ENCODE peak calls at places on chromosomes 16 and 17, in five cellular contexts. One of them, this sample, is unnamed.

GRCh38 chr17:45228985-45229517 is 7.4 kb downstream of the FMNL1 start:
- DNase-seq in upper lobe of left lung: peak; percentile 94
- DNase-seq in testis: peak; percentile 70
- DNase-seq in A549: peak; percentile 96
- DNase-seq in H54: peak; percentile 97
- DNase-seq in this sample: peak; percentile 95

GRCh38 chr16:58187092-58187491 is 10.8 kb downstream of the CSNK2A2 start:
- DNase-seq in A549: no peak
- DNase-seq in upper lobe of left lung: no peak
- DNase-seq in H54: no peak
- DNase-seq in testis: no peak
- DNase-seq in this sample: no peak

GRCh38 chr17:32341141-32341856 is 674 bp downstream of the C17orf75 start:
- DNase-seq in A549: peak; percentile 70
- DNase-seq in H54: no peak
- DNase-seq in testis: no peak
- DNase-seq in upper lobe of left lung: no peak
- DNase-seq in this sample: no peak

GRCh38 chr16:78490431-78490830 is 391.0 kb downstream of the WWOX start:
- DNase-seq in H54: no peak
- DNase-seq in upper lobe of left lung: no peak
- DNase-seq in A549: no peak
- DNase-seq in testis: no peak
- DNase-seq in this sample: no peak

GRCh38 chr16:1310832-1311200 is 1.4 kb downstream of the UBE2I start:
- DNase-seq in H54: no peak
- DNase-seq in upper lobe of left lung: no peak
- DNase-seq in A549: no peak
- DNase-seq in testis: no peak
- DNase-seq in this sample: no peak

GRCh38 chr17:44872131-44872768 is 24.6 kb downstream of the HIGD1B start:
- DNase-seq in A549: no peak
- DNase-seq in H54: no peak
- DNase-seq in testis: no peak
- DNase-seq in upper lobe of left lung: no peak
- DNase-seq in this sample: peak; percentile 93

GRCh38 chr16:28297308-28297707 is 5.0 kb downstream of the SBK1 start:
- DNase-seq in H54: no peak
- DNase-seq in upper lobe of left lung: no peak
- DNase-seq in testis: no peak
- DNase-seq in A549: no peak
- DNase-seq in this sample: no peak

GRCh38 chr17:57099165-57099564 is 14.1 kb downstream of the AKAP1 start:
- DNase-seq in upper lobe of left lung: no peak
- DNase-seq in testis: no peak
- DNase-seq in H54: no peak
- DNase-seq in A549: no peak
- DNase-seq in this sample: no peak

GRCh38 chr17:38421224-38421841 is 6.9 kb upstream of the ARHGAP23 start:
- DNase-seq in upper lobe of left lung: no peak
- DNase-seq in testis: no peak
- DNase-seq in A549: no peak
- DNase-seq in H54: no peak
- DNase-seq in this sample: no peak

GRCh38 chr16:68668266-68668665 is 23.2 kb downstream of the CDH3 start:
- DNase-seq in upper lobe of left lung: no peak
- DNase-seq in testis: no peak
- DNase-seq in A549: no peak
- DNase-seq in H54: no peak
- DNase-seq in this sample: no peak

GRCh38 chr16:26649646-26650045 is 417.1 kb upstream of the C16orf82 start:
- DNase-seq in H54: no peak
- DNase-seq in testis: no peak
- DNase-seq in A549: no peak
- DNase-seq in upper lobe of left lung: no peak
- DNase-seq in this sample: peak; percentile 64

GRCh38 chr17:69516225-69516624 is 101.7 kb downstream of the MAP2K6 start:
- DNase-seq in testis: no peak
- DNase-seq in upper lobe of left lung: no peak
- DNase-seq in A549: no peak
- DNase-seq in H54: no peak
- DNase-seq in this sample: no peak

GRCh38 chr17:80163315-80163714 is 6.5 kb upstream of the CARD14 start:
- DNase-seq in upper lobe of left lung: no peak
- DNase-seq in testis: no peak
- DNase-seq in H54: no peak
- DNase-seq in A549: no peak
- DNase-seq in this sample: no peak

GRCh38 chr16:85615852-85616607 is 2.9 kb downstream of the GSE1 start:
- DNase-seq in H54: peak; percentile 77
- DNase-seq in upper lobe of left lung: peak; percentile 87
- DNase-seq in A549: peak; percentile 79
- DNase-seq in testis: peak; percentile 89
- DNase-seq in this sample: peak; percentile 94

GRCh38 chr17:73365934-73366623 is 54.3 kb upstream of the CDC42EP4 start:
- DNase-seq in upper lobe of left lung: no peak
- DNase-seq in A549: no peak
- DNase-seq in H54: no peak
- DNase-seq in testis: peak; percentile 50
- DNase-seq in this sample: no peak

GRCh38 chr17:47225436-47225858 is 16.3 kb downstream of the MYL4 start:
- DNase-seq in H54: peak; percentile 74
- DNase-seq in testis: peak; percentile 90
- DNase-seq in upper lobe of left lung: no peak
- DNase-seq in A549: peak; percentile 45
- DNase-seq in this sample: no peak

GRCh38 chr17:56891751-56892150 is 22.1 kb downstream of the TRIM25 start:
- DNase-seq in H54: no peak
- DNase-seq in testis: peak; percentile 35
- DNase-seq in upper lobe of left lung: peak; percentile 90
- DNase-seq in A549: peak; percentile 30
- DNase-seq in this sample: no peak

GRCh38 chr16:3646348-3646920 is 8.1 kb upstream of the DNASE1 start:
- DNase-seq in H54: no peak
- DNase-seq in A549: peak; percentile 62
- DNase-seq in testis: peak; percentile 9
- DNase-seq in upper lobe of left lung: no peak
- DNase-seq in this sample: no peak

GRCh38 chr17:81481011-81481799 is 31.4 kb downstream of the ACTG1 start:
- DNase-seq in testis: peak; percentile 77
- DNase-seq in A549: peak; percentile 52
- DNase-seq in H54: no peak
- DNase-seq in upper lobe of left lung: peak; percentile 93
- DNase-seq in this sample: no peak

GRCh38 chr17:62627904-62628603 is 584 bp downstream of the MRC2 start:
- DNase-seq in A549: peak; percentile 66
- DNase-seq in testis: peak; percentile 55
- DNase-seq in upper lobe of left lung: peak; percentile 89
- DNase-seq in H54: no peak
- DNase-seq in this sample: no peak

GRCh38 chr17:76086384-76086783 is 7.4 kb downstream of the ZACN start:
- DNase-seq in upper lobe of left lung: no peak
- DNase-seq in testis: no peak
- DNase-seq in H54: no peak
- DNase-seq in A549: no peak
- DNase-seq in this sample: no peak

GRCh38 chr17:8162232-8162996 is at the start of gene VAMP2:
- DNase-seq in H54: no peak
- DNase-seq in A549: peak; percentile 74
- DNase-seq in testis: peak; percentile 78
- DNase-seq in upper lobe of left lung: peak; percentile 98
- DNase-seq in this sample: no peak

GRCh38 chr17:13337864-13338371 is 263.8 kb downstream of the HS3ST3A1 start:
- DNase-seq in upper lobe of left lung: no peak
- DNase-seq in testis: peak; percentile 59
- DNase-seq in A549: peak; percentile 62
- DNase-seq in H54: no peak
- DNase-seq in this sample: no peak

GRCh38 chr16:84791088-84791487 is 28.7 kb upstream of the CRISPLD2 start:
- DNase-seq in A549: no peak
- DNase-seq in H54: no peak
- DNase-seq in testis: no peak
- DNase-seq in upper lobe of left lung: no peak
- DNase-seq in this sample: no peak

GRCh38 chr17:48389903-48390302 is 40.1 kb downstream of the SKAP1 start:
- DNase-seq in A549: no peak
- DNase-seq in testis: no peak
- DNase-seq in upper lobe of left lung: no peak
- DNase-seq in H54: no peak
- DNase-seq in this sample: no peak

GRCh38 chr17:42421479-42422332 is 1.4 kb downstream of the CAVIN1 start:
- DNase-seq in testis: no peak
- DNase-seq in upper lobe of left lung: peak; percentile 90
- DNase-seq in A549: no peak
- DNase-seq in H54: no peak
- DNase-seq in this sample: no peak

GRCh38 chr16:65754799-65755691 is 611.4 kb upstream of the CDH5 start:
- DNase-seq in upper lobe of left lung: peak; percentile 40
- DNase-seq in testis: no peak
- DNase-seq in A549: no peak
- DNase-seq in H54: no peak
- DNase-seq in this sample: no peak

GRCh38 chr16:29994613-29995329 is 646 bp downstream of the HIRIP3 start:
- DNase-seq in H54: no peak
- DNase-seq in upper lobe of left lung: peak; percentile 95
- DNase-seq in A549: no peak
- DNase-seq in testis: no peak
- DNase-seq in this sample: no peak

GRCh38 chr16:29996773-29997250 is 771 bp downstream of the INO80E start:
- DNase-seq in testis: no peak
- DNase-seq in upper lobe of left lung: no peak
- DNase-seq in H54: no peak
- DNase-seq in A549: no peak
- DNase-seq in this sample: no peak

GRCh38 chr16:29995911-29996772 is at the start of gene INO80E:
- DNase-seq in upper lobe of left lung: peak; percentile 100
- DNase-seq in testis: peak; percentile 98
- DNase-seq in A549: peak; percentile 97
- DNase-seq in H54: peak; percentile 99
- DNase-seq in this sample: peak; percentile 99

GRCh38 chr16:29993903-29994612 is 1.4 kb downstream of the HIRIP3 start:
- DNase-seq in upper lobe of left lung: no peak
- DNase-seq in testis: no peak
- DNase-seq in A549: no peak
- DNase-seq in H54: no peak
- DNase-seq in this sample: no peak

GRCh38 chr16:29995330-29995910 is at the start of gene HIRIP3:
- DNase-seq in H54: peak; percentile 82
- DNase-seq in testis: peak; percentile 89
- DNase-seq in A549: peak; percentile 86
- DNase-seq in upper lobe of left lung: peak; percentile 98
- DNase-seq in this sample: peak; percentile 95
- TF ChIP-seq POLR2A in H54: peak; percentile 48
- TF ChIP-seq POLR2A in testis: no peak
- TF ChIP-seq POLR2A in A549: no peak
- TF ChIP-seq POLR2A in upper lobe of left lung: peak; percentile 31
- TF ChIP-seq POLR2A in this sample: peak; percentile 10

DNA sequence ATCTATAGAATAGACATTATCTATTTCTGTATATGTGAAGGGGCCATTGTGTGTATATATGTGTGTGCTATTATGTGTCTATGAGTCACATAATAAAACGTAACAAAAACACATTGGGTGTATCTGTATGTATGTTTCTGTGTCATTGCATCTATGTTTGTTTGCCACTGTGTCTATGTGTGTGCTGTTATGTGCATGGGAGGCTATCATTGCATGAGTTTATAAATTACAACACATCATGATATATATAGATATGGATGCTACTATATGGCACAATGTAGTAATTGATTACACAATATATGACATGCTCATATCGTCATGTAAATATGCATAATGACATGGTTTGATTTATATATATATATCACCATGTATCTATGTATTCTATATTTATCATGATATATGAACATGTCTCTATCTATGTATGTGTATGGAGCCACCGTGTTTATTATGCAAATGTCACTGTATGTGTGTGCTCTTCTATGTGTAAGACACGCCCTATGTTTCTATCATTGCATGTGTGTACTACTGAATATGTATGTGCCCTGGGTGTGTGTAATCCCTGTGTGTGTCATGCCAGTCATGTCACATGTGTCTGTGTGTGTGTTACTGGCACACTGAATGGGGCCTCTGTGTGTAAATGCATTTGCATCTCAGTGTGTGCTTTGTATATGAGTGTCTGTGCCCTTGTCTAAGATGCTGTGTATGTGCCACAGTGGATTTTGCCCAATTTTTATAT is 1.4 kb upstream of the TSPOAP1 start:
- DNase-seq in testis: no peak
- DNase-seq in H54: no peak
- DNase-seq in upper lobe of left lung: no peak
- DNase-seq in A549: no peak
- DNase-seq in this sample: no peak
- TF ChIP-seq POLR2A in testis: no peak
- TF ChIP-seq POLR2A in H54: no peak
- TF ChIP-seq POLR2A in upper lobe of left lung: no peak
- TF ChIP-seq POLR2A in A549: no peak
- TF ChIP-seq POLR2A in this sample: no peak

GRCh38 chr16:79847101-79847500 is 246.6 kb upstream of the MAF start:
- DNase-seq in H54: no peak
- DNase-seq in upper lobe of left lung: no peak
- DNase-seq in testis: no peak
- DNase-seq in A549: no peak
- DNase-seq in this sample: no peak

GRCh38 chr16:79845006-79845733 is 244.6 kb upstream of the MAF start:
- DNase-seq in testis: no peak
- DNase-seq in upper lobe of left lung: no peak
- DNase-seq in A549: no peak
- DNase-seq in H54: no peak
- DNase-seq in this sample: no peak

GRCh38 chr16:79844603-79845002 is 244.1 kb upstream of the MAF start:
- DNase-seq in A549: no peak
- DNase-seq in upper lobe of left lung: no peak
- DNase-seq in testis: no peak
- DNase-seq in H54: no peak
- DNase-seq in this sample: no peak

GRCh38 chr16:79847569-79847968 is 247.0 kb upstream of the MAF start:
- DNase-seq in H54: no peak
- DNase-seq in A549: no peak
- DNase-seq in upper lobe of left lung: no peak
- DNase-seq in testis: no peak
- DNase-seq in this sample: no peak

GRCh38 chr16:79845734-79846135 is 245.2 kb upstream of the MAF start:
- DNase-seq in A549: peak; percentile 21
- DNase-seq in testis: no peak
- DNase-seq in H54: no peak
- DNase-seq in upper lobe of left lung: no peak
- DNase-seq in this sample: no peak
- TF ChIP-seq POLR2A in A549: no peak
- TF ChIP-seq POLR2A in testis: no peak
- TF ChIP-seq POLR2A in H54: no peak
- TF ChIP-seq POLR2A in upper lobe of left lung: no peak
- TF ChIP-seq POLR2A in this sample: no peak

DNA sequence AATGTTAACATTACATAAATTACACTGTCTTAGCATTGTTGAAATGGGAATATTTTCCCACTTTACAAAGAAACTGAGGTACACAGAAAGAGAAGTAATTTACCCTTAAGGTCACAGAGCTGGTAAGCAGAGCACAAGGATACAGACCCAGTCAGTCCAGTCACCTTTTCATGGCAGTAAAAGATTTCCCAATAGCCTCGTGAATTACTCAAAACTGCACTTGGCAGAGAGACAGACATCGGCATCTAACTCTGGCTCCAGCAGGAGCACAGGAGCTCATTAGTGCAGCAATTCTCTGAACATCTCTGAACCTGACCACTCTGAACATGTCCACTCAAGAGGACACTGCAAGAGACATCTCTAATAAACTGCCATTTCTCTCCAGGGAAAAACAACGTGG is 3.1 kb downstream of the TEX2 start:
- DNase-seq in H54: peak; percentile 36
- DNase-seq in upper lobe of left lung: no peak
- DNase-seq in testis: no peak
- DNase-seq in A549: no peak
- DNase-seq in this sample: no peak
- TF ChIP-seq POLR2A in H54: no peak
- TF ChIP-seq POLR2A in upper lobe of left lung: no peak
- TF ChIP-seq POLR2A in testis: no peak
- TF ChIP-seq POLR2A in A549: no peak
- TF ChIP-seq POLR2A in this sample: no peak